ENCODE peak calls at places on chromosomes 12 and 14, in eight cellular contexts. One of them, this sample, is unnamed.

GRCh38 chr12:65278576-65279386 is at the start of gene MSRB3:
- DNase-seq in H9: peak
- DNase-seq in fibroblast of mammary gland: peak
- DNase-seq in mesothelial cell of epicardium: peak
- DNase-seq in ACHN: peak
- DNase-seq in mesenchymal stem cell: peak
- DNase-seq in endothelial cell: peak
- DNase-seq in activated T-helper 1 cell treated with Interleukin-2 at 50 U/mL for 16 hours: no peak
- DNase-seq in this sample: peak

GRCh38 chr12:115598827-115599226 is 678.7 kb downstream of the MED13L start:
- DNase-seq in H9: peak
- DNase-seq in mesenchymal stem cell: no peak
- DNase-seq in ACHN: no peak
- DNase-seq in endothelial cell: no peak
- DNase-seq in fibroblast of mammary gland: peak
- DNase-seq in mesothelial cell of epicardium: no peak
- DNase-seq in activated T-helper 1 cell treated with Interleukin-2 at 50 U/mL for 16 hours: no peak
- DNase-seq in this sample: no peak

GRCh38 chr14:51023964-51024363 is 70.9 kb downstream of the TRIM9 start:
- DNase-seq in activated T-helper 1 cell treated with Interleukin-2 at 50 U/mL for 16 hours: no peak
- DNase-seq in endothelial cell: no peak
- DNase-seq in fibroblast of mammary gland: no peak
- DNase-seq in ACHN: no peak
- DNase-seq in mesothelial cell of epicardium: no peak
- DNase-seq in mesenchymal stem cell: no peak
- DNase-seq in H9: no peak
- DNase-seq in this sample: no peak

GRCh38 chr12:81465191-81465590 is 294.0 kb downstream of the PPFIA2 start:
- DNase-seq in activated T-helper 1 cell treated with Interleukin-2 at 50 U/mL for 16 hours: no peak
- DNase-seq in mesenchymal stem cell: no peak
- DNase-seq in fibroblast of mammary gland: no peak
- DNase-seq in endothelial cell: no peak
- DNase-seq in H9: no peak
- DNase-seq in ACHN: no peak
- DNase-seq in mesothelial cell of epicardium: no peak
- DNase-seq in this sample: no peak

GRCh38 chr14:59013672-59014298 is 174.7 kb upstream of the DAAM1 start:
- DNase-seq in endothelial cell: no peak
- DNase-seq in H9: no peak
- DNase-seq in fibroblast of mammary gland: peak
- DNase-seq in mesenchymal stem cell: peak
- DNase-seq in ACHN: no peak
- DNase-seq in activated T-helper 1 cell treated with Interleukin-2 at 50 U/mL for 16 hours: no peak
- DNase-seq in mesothelial cell of epicardium: no peak
- DNase-seq in this sample: no peak

GRCh38 chr12:44077293-44077692 is 241.4 kb downstream of the TMEM117 start:
- DNase-seq in H9: no peak
- DNase-seq in activated T-helper 1 cell treated with Interleukin-2 at 50 U/mL for 16 hours: no peak
- DNase-seq in mesenchymal stem cell: no peak
- DNase-seq in ACHN: no peak
- DNase-seq in fibroblast of mammary gland: no peak
- DNase-seq in mesothelial cell of epicardium: no peak
- DNase-seq in endothelial cell: no peak
- DNase-seq in this sample: no peak

GRCh38 chr14:54659365-54659764 is 92.4 kb downstream of the SAMD4A start:
- DNase-seq in mesenchymal stem cell: no peak
- DNase-seq in H9: no peak
- DNase-seq in mesothelial cell of epicardium: no peak
- DNase-seq in activated T-helper 1 cell treated with Interleukin-2 at 50 U/mL for 16 hours: no peak
- DNase-seq in ACHN: no peak
- DNase-seq in endothelial cell: no peak
- DNase-seq in fibroblast of mammary gland: no peak
- DNase-seq in this sample: no peak

GRCh38 chr12:122481861-122482260 is 18.9 kb downstream of the ZCCHC8 start:
- DNase-seq in fibroblast of mammary gland: no peak
- DNase-seq in ACHN: no peak
- DNase-seq in mesothelial cell of epicardium: no peak
- DNase-seq in activated T-helper 1 cell treated with Interleukin-2 at 50 U/mL for 16 hours: no peak
- DNase-seq in mesenchymal stem cell: no peak
- DNase-seq in H9: no peak
- DNase-seq in endothelial cell: no peak
- DNase-seq in this sample: peak

GRCh38 chr14:54695196-54695595 is 128.3 kb downstream of the SAMD4A start:
- DNase-seq in endothelial cell: no peak
- DNase-seq in ACHN: no peak
- DNase-seq in fibroblast of mammary gland: no peak
- DNase-seq in H9: no peak
- DNase-seq in activated T-helper 1 cell treated with Interleukin-2 at 50 U/mL for 16 hours: no peak
- DNase-seq in mesothelial cell of epicardium: no peak
- DNase-seq in mesenchymal stem cell: no peak
- DNase-seq in this sample: no peak